ENCODE peak calls at places on chromosomes 12 and 14, in four cellular contexts. U, D, M and X are unnamed samples.

GRCh38 chr12:97960741-97961608 is 498.4 kb downstream of the RMST start:
- DNase-seq in U (peak; percentile 65), D (peak; percentile 2), M (peak; percentile 36), X (no peak)

GRCh38 chr14:85471744-85472143 is 58.2 kb upstream of the FLRT2 start:
- DNase-seq in U (no peak), D (peak; percentile 98), M (peak; percentile 29), X (peak; percentile 62)

GRCh38 chr14:64702493-64703392 is 1.5 kb upstream of the PLEKHG3 start:
- DNase-seq in U (peak; percentile 41), D (no peak), M (peak; percentile 65), X (no peak)

GRCh38 chr14:105525861-105526780 is at the start of gene TMEM121:
- DNase-seq in U (peak; percentile 30), D (no peak), M (no peak), X (no peak)

GRCh38 chr12:9347328-9348127 is 139.3 kb upstream of the PZP start:
- DNase-seq in U (no peak), D (peak; percentile 65), M (no peak), X (peak; percentile 89)

GRCh38 chr14:68449565-68450295 is 343.1 kb downstream of the ZFP36L1 start:
- DNase-seq in U (no peak), D (no peak), M (no peak), X (no peak)

GRCh38 chr14:51479584-51480305 is 172.0 kb upstream of the FRMD6 start:
- DNase-seq in U (no peak), D (peak; percentile 35), M (no peak), X (no peak)

GRCh38 chr14:74882103-74882920 is 596 bp downstream of the DLST start:
- DNase-seq in U (peak; percentile 43), D (peak; percentile 32), M (peak; percentile 44), X (no peak)

GRCh38 chr12:10190558-10191388 is 11.9 kb downstream of the TMEM52B start:
- DNase-seq in U (peak; percentile 55), D (peak; percentile 46), M (peak; percentile 54), X (no peak)

GRCh38 chr12:116736962-116737773 is 701 bp downstream of the SPRING1 start:
- DNase-seq in U (peak; percentile 37), D (no peak), M (no peak), X (no peak)

GRCh38 chr12:75646329-75646940 is 135.0 kb upstream of the KRR1 start:
- DNase-seq in U (no peak), D (no peak), M (no peak), X (no peak)

GRCh38 chr12:51972849-51973273 is 21.4 kb downstream of the ACVR1B start:
- DNase-seq in U (no peak), D (peak; percentile 92), M (peak; percentile 68), X (peak; percentile 60)

GRCh38 chr12:52336641-52337040 is 15.4 kb upstream of the KRT83 start:
- DNase-seq in U (no peak), D (no peak), M (no peak), X (no peak)

GRCh38 chr12:3483089-3483488 is 7.9 kb upstream of the PRMT8 start:
- DNase-seq in U (no peak), D (no peak), M (no peak), X (no peak)

GRCh38 chr14:83940253-83940652 is 1589.7 kb upstream of the FLRT2 start:
- DNase-seq in U (no peak), D (no peak), M (no peak), X (no peak)

GRCh38 chr12:57816001-57816854 is 2.3 kb downstream of the AVIL start:
- DNase-seq in U (no peak), D (no peak), M (no peak), X (no peak)

GRCh38 chr12:14216405-14217294 is 148.8 kb upstream of the ATF7IP start:
- DNase-seq in U (no peak), D (peak; percentile 11), M (no peak), X (no peak)

GRCh38 chr14:57266060-57266459 is 2.6 kb downstream of the EXOC5 start:
- DNase-seq in U (no peak), D (no peak), M (no peak), X (no peak)

GRCh38 chr14:74488788-74489397 is 4.2 kb downstream of the NPC2 start:
- DNase-seq in U (no peak), D (peak; percentile 82), M (no peak), X (no peak)

GRCh38 chr12:3223601-3224529 is 146.7 kb downstream of the TSPAN9 start:
- DNase-seq in U (no peak), D (no peak), M (no peak), X (no peak)

GRCh38 chr12:110340706-110341105 is 59.7 kb downstream of the ATP2A2 start:
- DNase-seq in U (no peak), D (peak; percentile 15), M (no peak), X (no peak)

GRCh38 chr12:58247633-58248032 is 306.3 kb downstream of the ATP23 start:
- DNase-seq in U (no peak), D (no peak), M (no peak), X (no peak)

GRCh38 chr12:23611320-23611719 is 338.1 kb downstream of the SOX5 start:
- DNase-seq in U (no peak), D (peak; percentile 5), M (no peak), X (no peak)

GRCh38 chr14:45181329-45181728 is 45.6 kb downstream of the FANCM start:
- DNase-seq in U (no peak), D (peak; percentile 26), M (no peak), X (no peak)

GRCh38 chr12:122150127-122150681 is 23.8 kb downstream of the IL31 start:
- DNase-seq in U (no peak), D (no peak), M (no peak), X (no peak)

GRCh38 chr14:51445001-51445390 is 204.9 kb downstream of the TMX1 start:
- DNase-seq in U (no peak), D (no peak), M (no peak), X (no peak)

GRCh38 chr14:89435527-89436273 is 18.7 kb upstream of the FOXN3 start:
- DNase-seq in U (no peak), D (peak; percentile 45), M (no peak), X (no peak)

GRCh38 chr14:65834051-65834450 is 421.5 kb downstream of the FUT8 start:
- DNase-seq in U (no peak), D (no peak), M (no peak), X (no peak)

GRCh38 chr14:65835501-65835900 is 423.0 kb downstream of the FUT8 start:
- DNase-seq in U (no peak), D (no peak), M (no peak), X (no peak)

GRCh38 chr14:65833256-65833880 is 420.8 kb downstream of the FUT8 start:
- DNase-seq in U (no peak), D (no peak), M (no peak), X (no peak)

GRCh38 chr14:65834812-65835211 is 422.3 kb downstream of the FUT8 start:
- DNase-seq in U (no peak), D (no peak), M (no peak), X (no peak)

DNA sequence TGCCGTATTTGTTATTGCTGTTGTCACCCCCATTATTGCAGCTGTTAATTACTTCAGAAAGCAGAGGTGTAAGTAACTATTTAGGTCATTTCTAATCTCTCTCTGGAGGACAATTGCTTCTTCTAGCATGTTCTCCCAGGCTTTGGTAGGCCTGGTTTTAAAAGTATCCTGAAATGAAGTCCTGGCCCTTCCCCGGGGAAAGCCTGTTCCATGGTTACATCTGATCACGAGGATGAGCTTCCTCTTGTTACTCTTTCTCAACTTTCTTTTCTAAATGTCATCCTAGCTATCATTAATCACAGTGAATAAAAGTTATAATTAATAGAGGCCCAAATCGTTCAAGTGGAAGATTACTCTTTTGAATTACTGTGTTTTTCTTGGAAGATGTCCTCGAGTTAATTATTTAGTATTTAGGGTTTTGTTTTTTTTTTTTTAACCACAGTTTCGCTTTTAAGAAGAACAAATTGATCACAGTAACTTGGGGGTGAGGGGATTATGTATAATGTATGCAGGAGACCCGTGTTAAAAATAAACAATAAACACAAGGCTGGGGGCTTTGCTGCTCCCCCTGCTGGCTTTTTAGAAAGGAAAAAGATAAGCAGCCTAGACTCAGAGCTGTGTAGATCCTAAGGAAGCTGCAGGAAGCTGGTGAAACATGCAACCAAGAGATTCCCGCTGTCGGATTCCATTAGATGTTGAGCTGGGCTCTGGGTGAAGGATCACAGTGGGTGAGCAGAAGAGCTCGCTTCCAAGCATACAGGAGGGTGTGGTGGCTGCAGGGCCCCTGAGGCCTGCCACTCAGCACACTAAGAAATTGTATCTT is 420.1 kb downstream of the FUT8 start:
- DNase-seq in U (peak; percentile 11), D (no peak), M (no peak), X (no peak)
- TF ChIP-seq CTCF in U (peak; percentile 34), D (peak; percentile 32), M (no peak), X (peak; percentile 42)

DNA sequence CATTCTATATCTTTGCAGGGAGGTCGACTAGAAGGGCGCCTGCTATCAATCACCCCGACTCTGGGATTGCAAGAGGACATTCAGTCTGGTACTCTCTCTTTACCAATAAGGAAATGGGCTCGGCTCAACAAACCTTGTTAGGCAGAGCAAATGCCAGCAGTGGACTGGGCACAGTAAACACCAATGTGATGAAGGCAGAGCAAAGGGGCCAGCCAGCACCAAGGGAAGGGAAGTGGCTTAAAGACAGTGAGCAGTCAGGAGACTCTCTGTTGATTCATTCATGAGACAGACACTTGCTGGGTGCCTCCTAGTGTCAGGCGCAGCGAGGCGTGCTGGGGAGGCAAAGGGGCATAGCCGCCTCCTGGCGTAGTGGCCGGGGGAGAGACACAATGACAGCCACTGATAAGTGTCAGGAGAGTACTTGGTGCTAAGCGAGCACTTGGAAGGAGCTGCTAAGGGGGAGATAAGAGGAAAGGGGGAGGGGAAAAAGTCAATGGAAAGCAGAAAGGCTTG is 34.1 kb downstream of the TMCC3 start:
- DNase-seq in U (no peak), D (no peak), M (no peak), X (no peak)
- TF ChIP-seq CTCF in U (no peak), D (no peak), M (no peak), X (no peak)

DNA sequence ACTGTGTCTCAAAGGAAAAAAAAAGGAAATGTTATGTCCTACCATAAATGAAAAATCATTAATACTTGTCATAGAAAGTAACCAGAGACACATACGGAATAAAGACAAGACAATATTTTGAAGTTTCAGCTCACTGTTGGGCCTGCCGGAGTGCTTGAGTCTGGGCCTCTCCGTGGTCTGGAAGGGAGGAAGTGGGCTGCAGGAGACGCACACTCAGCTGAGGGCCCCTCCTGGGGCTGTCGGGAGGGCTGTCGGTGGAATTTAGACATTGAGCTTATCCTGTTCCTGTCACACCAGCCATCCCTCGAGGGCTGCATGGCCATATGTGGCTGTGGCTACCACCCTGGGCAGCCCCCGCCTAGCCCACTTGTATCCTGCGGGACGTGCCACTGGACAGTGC is 80.6 kb downstream of the DDX51 start:
- DNase-seq in U (no peak), D (no peak), M (no peak), X (no peak)
- TF ChIP-seq CTCF in U (no peak), D (no peak), M (no peak), X (no peak)

GRCh38 chr12:63820427-63820826 is 24.1 kb upstream of the SRGAP1 start:
- DNase-seq in U (no peak), D (no peak), M (no peak), X (no peak)

GRCh38 chr12:63822352-63822751 is 22.1 kb upstream of the SRGAP1 start:
- DNase-seq in U (no peak), D (peak; percentile 48), M (no peak), X (no peak)

GRCh38 chr12:63826002-63826585 is 18.4 kb upstream of the SRGAP1 start:
- DNase-seq in U (no peak), D (peak; percentile 44), M (no peak), X (peak; percentile 58)

GRCh38 chr12:63821781-63822251 is 22.7 kb upstream of the SRGAP1 start:
- DNase-seq in U (no peak), D (no peak), M (no peak), X (no peak)

DNA sequence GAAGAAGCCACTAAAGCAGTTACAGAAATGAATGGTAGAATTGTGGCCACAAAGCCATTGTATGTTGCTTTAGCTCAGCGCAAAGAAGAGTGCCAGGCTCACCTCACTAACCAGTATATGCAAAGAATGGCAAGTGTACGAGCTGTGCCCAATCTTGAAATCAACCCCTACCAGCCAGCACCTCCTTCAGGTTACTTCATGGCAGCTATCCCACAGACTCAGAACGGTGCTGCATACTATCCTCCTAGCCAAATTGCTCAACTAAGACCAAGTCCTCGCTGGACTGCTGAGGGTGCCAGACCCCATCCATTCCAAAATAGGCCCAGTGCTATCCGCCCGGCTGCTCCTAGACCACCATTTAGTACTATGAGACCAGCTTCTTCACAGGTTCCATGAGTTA is 21.5 kb upstream of the SRGAP1 start:
- DNase-seq in U (no peak), D (no peak), M (no peak), X (no peak)
- TF ChIP-seq CTCF in U (no peak), D (no peak), M (no peak), X (no peak)